ENCODE peak calls at places on chromosomes 16 and 17, in nine cellular contexts. O is astrocyte; R is B cell; U is cardiac muscle cell; Z is AG09309; W is CD4-positive, alpha-beta T cell; E is stomach; S is GM12865; I is GM23338. K is an unnamed sample.

GRCh38 chr16:4511441-4512082 is 27.0 kb downstream of the CDIP1 start:
- DNase-seq in O (no peak), R (no peak), U (peak; percentile 47), Z (no peak), W (no peak), E (peak; percentile 73), S (peak; percentile 28), I (peak; percentile 89), K (peak; percentile 70)

GRCh38 chr17:49638818-49639217 is 39.1 kb downstream of the SPOP start:
- DNase-seq in O (peak; percentile 51), R (no peak), U (no peak), Z (no peak), W (no peak), E (no peak), S (no peak), I (no peak), K (no peak)

GRCh38 chr17:48995871-48996695 is 1.1 kb upstream of the IGF2BP1 start:
- DNase-seq in O (no peak), R (peak; percentile 57), U (no peak), Z (no peak), W (no peak), E (no peak), S (no peak), I (peak; percentile 96), K (peak; percentile 89)

GRCh38 chr17:74012465-74012864 is 191.0 kb upstream of the RPL38 start:
- DNase-seq in O (no peak), R (no peak), U (no peak), Z (no peak), W (no peak), E (no peak), S (no peak), I (no peak), K (no peak)

GRCh38 chr17:3754458-3755334 is 31.0 kb downstream of the HASPIN start:
- DNase-seq in O (no peak), R (peak; percentile 91), U (no peak), Z (no peak), W (peak; percentile 80), E (peak; percentile 99), S (peak; percentile 68), I (peak; percentile 100), K (peak; percentile 88)

GRCh38 chr16:63461248-63461841 is 1425.1 kb upstream of the CDH8 start:
- DNase-seq in O (peak; percentile 29), R (no peak), U (peak; percentile 68), Z (peak; percentile 10), W (no peak), E (no peak), S (no peak), I (peak; percentile 75), K (peak; percentile 42)

GRCh38 chr17:50634123-50634914 is at the start of gene ABCC3:
- DNase-seq in O (peak; percentile 16), R (no peak), U (peak; percentile 63), Z (peak; percentile 13), W (no peak), E (peak; percentile 75), S (peak; percentile 24), I (no peak), K (peak; percentile 62)

GRCh38 chr16:1863681-1864460 is 8.1 kb downstream of the MEIOB start:
- DNase-seq in O (no peak), R (no peak), U (peak; percentile 62), Z (peak; percentile 7), W (no peak), E (no peak), S (peak; percentile 42), I (peak; percentile 49), K (no peak)

GRCh38 chr17:75371339-75371738 is 34.1 kb downstream of the GRB2 start:
- DNase-seq in O (no peak), R (peak; percentile 29), U (no peak), Z (no peak), W (no peak), E (no peak), S (peak; percentile 34), I (no peak), K (no peak)

GRCh38 chr17:35433075-35433894 is 985 bp upstream of the SLFN12 start:
- DNase-seq in O (peak; percentile 99), R (no peak), U (peak; percentile 99), Z (peak; percentile 98), W (peak; percentile 65), E (peak; percentile 69), S (peak; percentile 89), I (peak; percentile 96), K (peak; percentile 18)

GRCh38 chr17:11558681-11559234 is 39.5 kb upstream of the DNAH9 start:
- DNase-seq in O (no peak), R (no peak), U (no peak), Z (no peak), W (no peak), E (no peak), S (no peak), I (no peak), K (no peak)
- TF ChIP-seq CTCF in O (no peak), R (no peak), U (no peak), Z (no peak), W (no peak), E (no peak), S (no peak), I (no peak), K (no peak)

GRCh38 chr17:2369039-2369438 is 31.7 kb downstream of the SGSM2 start:
- DNase-seq in O (no peak), R (peak; percentile 33), U (peak; percentile 42), Z (no peak), W (no peak), E (no peak), S (no peak), I (no peak), K (no peak)

GRCh38 chr17:2370211-2370589 is 30.7 kb downstream of the MNT start:
- DNase-seq in O (no peak), R (no peak), U (no peak), Z (no peak), W (no peak), E (no peak), S (no peak), I (no peak), K (no peak)

GRCh38 chr17:2368383-2368782 is 31.1 kb downstream of the SGSM2 start:
- DNase-seq in O (no peak), R (peak; percentile 25), U (no peak), Z (no peak), W (no peak), E (no peak), S (no peak), I (no peak), K (no peak)

GRCh38 chr17:2371183-2372130 is 29.4 kb downstream of the MNT start:
- DNase-seq in O (no peak), R (no peak), U (no peak), Z (no peak), W (no peak), E (no peak), S (no peak), I (no peak), K (no peak)

GRCh38 chr17:2369551-2370210 is 31.2 kb downstream of the MNT start:
- DNase-seq in O (no peak), R (no peak), U (peak; percentile 34), Z (no peak), W (no peak), E (no peak), S (no peak), I (peak; percentile 78), K (peak; percentile 46)
- TF ChIP-seq CTCF in O (no peak), R (no peak), U (peak; percentile 19), Z (no peak), W (no peak), E (no peak), S (no peak), I (peak; percentile 66), K (peak; percentile 10)

GRCh38 chr16:30063893-30064745 is 1.4 kb upstream of the ALDOA start:
- DNase-seq in O (no peak), R (peak; percentile 85), U (no peak), Z (no peak), W (peak; percentile 74), E (peak; percentile 79), S (peak; percentile 89), I (peak; percentile 74), K (peak; percentile 61)

GRCh38 chr16:30064746-30065111 is 831 bp upstream of the ALDOA start:
- DNase-seq in O (no peak), R (no peak), U (no peak), Z (no peak), W (no peak), E (no peak), S (no peak), I (no peak), K (no peak)

GRCh38 chr16:30065943-30066881 is 652 bp downstream of the ALDOA start:
- DNase-seq in O (peak; percentile 51), R (no peak), U (peak; percentile 72), Z (no peak), W (peak; percentile 40), E (no peak), S (no peak), I (peak; percentile 54), K (no peak)

GRCh38 chr16:30066882-30067583 is 1.5 kb downstream of the ALDOA start:
- DNase-seq in O (no peak), R (no peak), U (no peak), Z (no peak), W (no peak), E (no peak), S (no peak), I (no peak), K (no peak)

DNA sequence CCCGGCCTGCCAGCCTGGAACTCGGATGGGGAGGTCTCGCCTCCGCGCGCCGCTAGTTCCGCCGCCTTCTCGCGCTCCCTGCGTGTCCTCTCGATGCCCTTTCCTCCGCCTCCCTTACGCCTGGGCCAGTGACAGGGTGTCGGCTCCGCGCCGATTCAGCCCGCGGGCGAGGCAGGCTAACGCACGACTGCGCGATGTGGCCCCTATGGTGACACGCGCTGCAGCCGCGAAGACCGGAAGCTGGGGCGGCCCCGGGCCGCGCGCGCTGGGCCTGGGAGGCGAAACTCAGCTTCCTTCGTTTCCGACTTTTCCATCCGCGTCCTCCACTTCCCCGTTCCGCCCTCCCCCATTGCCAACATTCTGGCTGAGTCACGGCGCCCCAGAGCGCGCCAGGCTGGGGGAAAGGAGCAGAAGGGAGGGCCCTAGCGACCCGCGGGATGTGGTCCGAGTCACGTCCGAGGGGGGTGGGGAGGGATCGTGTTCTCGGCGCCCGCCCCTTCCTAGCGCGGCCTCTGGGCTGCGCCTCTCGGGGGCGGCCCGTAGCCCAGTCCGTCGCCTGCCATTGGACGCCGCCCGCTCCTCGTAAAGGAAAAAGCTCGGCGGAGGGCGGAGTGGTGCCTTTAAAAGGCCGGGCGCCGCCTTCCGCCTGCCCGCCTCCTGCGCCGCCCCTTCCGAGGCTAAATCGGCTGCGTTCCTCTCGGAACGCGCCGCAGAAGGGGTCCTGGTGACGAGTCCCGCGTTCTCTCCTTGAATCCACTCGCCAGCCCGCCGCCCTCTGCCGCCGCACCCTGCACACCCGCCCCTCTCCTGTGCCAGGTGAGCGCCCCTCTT is at the start of gene ALDOA:
- DNase-seq in O (peak; percentile 95), R (peak; percentile 96), U (peak; percentile 100), Z (peak; percentile 96), W (peak; percentile 92), E (peak; percentile 98), S (peak; percentile 98), I (peak; percentile 98), K (peak; percentile 91)
- TF ChIP-seq CTCF in O (no peak), R (no peak), U (no peak), Z (no peak), W (no peak), E (no peak), S (no peak), I (no peak), K (no peak)

DNA sequence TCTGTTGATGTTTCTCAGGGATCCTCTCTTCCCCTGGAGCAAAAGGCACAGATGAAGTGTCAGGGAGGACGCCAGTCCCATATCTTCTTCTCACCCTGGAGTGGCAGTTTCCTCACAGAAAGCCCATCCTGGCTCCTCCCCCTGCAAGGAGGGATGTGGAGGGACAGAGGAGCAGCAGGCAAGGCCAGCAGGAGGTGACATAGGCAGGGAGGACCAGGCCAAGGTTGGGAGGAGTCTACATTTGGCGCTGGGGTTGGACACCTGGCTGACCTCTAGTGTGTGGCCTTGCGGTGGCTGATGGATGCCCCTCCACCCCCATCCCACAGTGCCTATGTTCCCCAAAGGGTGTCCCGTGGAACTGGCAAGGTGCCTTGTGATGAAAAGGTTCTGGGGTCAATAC is 125.4 kb downstream of the SEC14L1 start:
- DNase-seq in O (no peak), R (no peak), U (no peak), Z (no peak), W (no peak), E (no peak), S (no peak), I (no peak), K (no peak)
- TF ChIP-seq CTCF in O (no peak), R (no peak), U (no peak), Z (no peak), W (no peak), E (no peak), S (no peak), I (no peak), K (no peak)